ENCODE peak calls at places on chromosomes 16 and 17, in five cellular contexts. B is CD8-positive, alpha-beta T cell; F is activated CD4-positive, alpha-beta T cell treated with anti-CD3 and anti-CD28 coated beads for 48 hours; W is GM04504; S is HEK293T. X is an unnamed sample.

GRCh38 chr16:85202631-85203461 is 90.6 kb upstream of the CIBAR2 start:
- DNase-seq in B (no peak), F (no peak), W (peak), S (no peak), X (no peak)

GRCh38 chr17:49434821-49435581 is 20.3 kb upstream of the PHB1 start:
- DNase-seq in B (peak), F (peak), W (no peak), S (peak), X (no peak)

GRCh38 chr17:2244545-2245525 is 58.8 kb downstream of the SMG6 start:
- DNase-seq in B (peak), F (peak), W (peak), S (peak), X (peak)

GRCh38 chr16:67779256-67780014 is 26.9 kb downstream of the RANBP10 start:
- DNase-seq in B (no peak), F (no peak), W (no peak), S (no peak), X (no peak)

GRCh38 chr17:77394540-77395295 is 253.9 kb downstream of the SEC14L1 start:
- DNase-seq in B (no peak), F (no peak), W (no peak), S (no peak), X (no peak)

GRCh38 chr16:6682142-6682811 is 650.4 kb upstream of the RBFOX1 start:
- DNase-seq in B (no peak), F (peak), W (no peak), S (peak), X (no peak)

GRCh38 chr16:29674188-29674587 is 4.8 kb upstream of the QPRT start:
- DNase-seq in B (no peak), F (no peak), W (peak), S (no peak), X (no peak)

GRCh38 chr16:87487361-87487924 is 5.4 kb downstream of the ZCCHC14 start:
- DNase-seq in B (no peak), F (peak), W (no peak), S (no peak), X (no peak)

GRCh38 chr17:57880086-57880456 is 30.2 kb upstream of the MRPS23 start:
- DNase-seq in B (no peak), F (peak), W (no peak), S (no peak), X (no peak)

GRCh38 chr17:79558573-79558900 is 52.3 kb downstream of the RBFOX3 start:
- DNase-seq in B (no peak), F (no peak), W (no peak), S (no peak), X (no peak)

GRCh38 chr16:3654249-3654991 is at the start of gene DNASE1:
- DNase-seq in B (peak), F (peak), W (peak), S (peak), X (peak)

GRCh38 chr16:50627419-50627818 is 53.7 kb downstream of the SNX20 start:
- DNase-seq in B (peak), F (peak), W (no peak), S (no peak), X (peak)

GRCh38 chr17:83193336-83194188 is 114.2 kb downstream of the METRNL start:
- DNase-seq in B (no peak), F (no peak), W (no peak), S (no peak), X (no peak)

GRCh38 chr17:59683283-59683682 is 23.9 kb downstream of the PTRH2 start:
- DNase-seq in B (no peak), F (no peak), W (no peak), S (no peak), X (no peak)

GRCh38 chr17:32277284-32277683 is 11.7 kb downstream of the RHBDL3 start:
- DNase-seq in B (no peak), F (no peak), W (no peak), S (no peak), X (no peak)

GRCh38 chr16:26709175-26709574 is 357.6 kb upstream of the C16orf82 start:
- DNase-seq in B (no peak), F (no peak), W (no peak), S (no peak), X (no peak)

GRCh38 chr16:34803683-34804416 is 1344.4 kb downstream of the TP53TG3F start:
- DNase-seq in B (no peak), F (no peak), W (no peak), S (no peak), X (no peak)

GRCh38 chr17:79294459-79295071 is 219.9 kb downstream of the ENGASE start:
- DNase-seq in B (peak), F (peak), W (no peak), S (peak), X (peak)

GRCh38 chr16:23374721-23375120 is 72.6 kb downstream of the SCNN1B start:
- DNase-seq in B (no peak), F (no peak), W (no peak), S (no peak), X (no peak)